ENCODE peak calls at places on chromosomes 13 and 19, in six cellular contexts. One of them, this sample, is unnamed.

GRCh38 chr13:30685320-30685859 is 50.0 kb upstream of the ALOX5AP start:
- DNase-seq in effector memory CD4-positive, alpha-beta T cell: no peak
- DNase-seq in A549: no peak
- DNase-seq in fibroblast of lung: no peak
- DNase-seq in naive thymus-derived CD4-positive, alpha-beta T cell: no peak
- DNase-seq in SK-N-SH: no peak
- DNase-seq in this sample: no peak

GRCh38 chr13:42574435-42575311 is 721 bp downstream of the TNFSF11 start:
- DNase-seq in effector memory CD4-positive, alpha-beta T cell: no peak
- DNase-seq in A549: no peak
- DNase-seq in fibroblast of lung: no peak
- DNase-seq in naive thymus-derived CD4-positive, alpha-beta T cell: peak; percentile 66
- DNase-seq in SK-N-SH: peak; percentile 25
- DNase-seq in this sample: peak; percentile 33

GRCh38 chr13:31046711-31047279 is 114.3 kb downstream of the TEX26 start:
- DNase-seq in effector memory CD4-positive, alpha-beta T cell: no peak
- DNase-seq in A549: no peak
- DNase-seq in fibroblast of lung: peak; percentile 53
- DNase-seq in naive thymus-derived CD4-positive, alpha-beta T cell: peak; percentile 17
- DNase-seq in SK-N-SH: peak; percentile 72
- DNase-seq in this sample: no peak

GRCh38 chr19:46386996-46387712 is 26.2 kb downstream of the CCDC8 start:
- DNase-seq in effector memory CD4-positive, alpha-beta T cell: no peak
- DNase-seq in A549: no peak
- DNase-seq in fibroblast of lung: no peak
- DNase-seq in naive thymus-derived CD4-positive, alpha-beta T cell: no peak
- DNase-seq in SK-N-SH: no peak
- DNase-seq in this sample: no peak

GRCh38 chr13:29987340-29987739 is 136.9 kb upstream of the UBL3 start:
- DNase-seq in effector memory CD4-positive, alpha-beta T cell: no peak
- DNase-seq in A549: no peak
- DNase-seq in fibroblast of lung: no peak
- DNase-seq in naive thymus-derived CD4-positive, alpha-beta T cell: no peak
- DNase-seq in SK-N-SH: no peak
- DNase-seq in this sample: no peak

GRCh38 chr13:49560270-49561063 is 24.9 kb downstream of the RCBTB1 start:
- DNase-seq in effector memory CD4-positive, alpha-beta T cell: no peak
- DNase-seq in A549: peak; percentile 9
- DNase-seq in fibroblast of lung: peak; percentile 20
- DNase-seq in naive thymus-derived CD4-positive, alpha-beta T cell: no peak
- DNase-seq in SK-N-SH: no peak
- DNase-seq in this sample: no peak

GRCh38 chr19:45469835-45470146 is 2.0 kb downstream of the FOSB start:
- DNase-seq in effector memory CD4-positive, alpha-beta T cell: no peak
- DNase-seq in A549: no peak
- DNase-seq in fibroblast of lung: no peak
- DNase-seq in naive thymus-derived CD4-positive, alpha-beta T cell: no peak
- DNase-seq in SK-N-SH: peak; percentile 93
- DNase-seq in this sample: peak; percentile 70

GRCh38 chr19:54190942-54191670 is at the start of gene TSEN34:
- DNase-seq in effector memory CD4-positive, alpha-beta T cell: peak; percentile 80
- DNase-seq in A549: no peak
- DNase-seq in fibroblast of lung: no peak
- DNase-seq in naive thymus-derived CD4-positive, alpha-beta T cell: peak; percentile 92
- DNase-seq in SK-N-SH: peak; percentile 90
- DNase-seq in this sample: no peak

GRCh38 chr19:47447470-47448359 is 24.0 kb downstream of the SLC8A2 start:
- DNase-seq in effector memory CD4-positive, alpha-beta T cell: peak; percentile 33
- DNase-seq in A549: peak; percentile 67
- DNase-seq in fibroblast of lung: peak; percentile 15
- DNase-seq in naive thymus-derived CD4-positive, alpha-beta T cell: peak; percentile 79
- DNase-seq in SK-N-SH: peak; percentile 97
- DNase-seq in this sample: peak; percentile 52

GRCh38 chr13:70835349-70835748 is 727.1 kb upstream of the KLHL1 start:
- DNase-seq in effector memory CD4-positive, alpha-beta T cell: no peak
- DNase-seq in A549: no peak
- DNase-seq in fibroblast of lung: no peak
- DNase-seq in naive thymus-derived CD4-positive, alpha-beta T cell: no peak
- DNase-seq in SK-N-SH: peak; percentile 14
- DNase-seq in this sample: no peak

GRCh38 chr19:41403181-41403970 is 5.8 kb downstream of the BCKDHA start:
- DNase-seq in effector memory CD4-positive, alpha-beta T cell: no peak
- DNase-seq in A549: no peak
- DNase-seq in fibroblast of lung: no peak
- DNase-seq in naive thymus-derived CD4-positive, alpha-beta T cell: no peak
- DNase-seq in SK-N-SH: no peak
- DNase-seq in this sample: no peak

GRCh38 chr19:45781282-45782161 is 768 bp downstream of the DMPK start:
- DNase-seq in effector memory CD4-positive, alpha-beta T cell: no peak
- DNase-seq in A549: peak; percentile 92
- DNase-seq in fibroblast of lung: no peak
- DNase-seq in naive thymus-derived CD4-positive, alpha-beta T cell: no peak
- DNase-seq in SK-N-SH: no peak
- DNase-seq in this sample: no peak

GRCh38 chr13:86567119-86567518 is 767.9 kb upstream of the SLITRK6 start:
- DNase-seq in effector memory CD4-positive, alpha-beta T cell: no peak
- DNase-seq in A549: no peak
- DNase-seq in fibroblast of lung: no peak
- DNase-seq in naive thymus-derived CD4-positive, alpha-beta T cell: no peak
- DNase-seq in SK-N-SH: peak; percentile 3
- DNase-seq in this sample: no peak

GRCh38 chr19:41936416-41936850 is 8.2 kb upstream of the ERFL start:
- DNase-seq in effector memory CD4-positive, alpha-beta T cell: peak; percentile 57
- DNase-seq in A549: no peak
- DNase-seq in fibroblast of lung: no peak
- DNase-seq in naive thymus-derived CD4-positive, alpha-beta T cell: no peak
- DNase-seq in SK-N-SH: no peak
- DNase-seq in this sample: peak; percentile 82

GRCh38 chr13:95137096-95137495 is 164.2 kb downstream of the ABCC4 start:
- DNase-seq in effector memory CD4-positive, alpha-beta T cell: no peak
- DNase-seq in A549: no peak
- DNase-seq in fibroblast of lung: peak; percentile 15
- DNase-seq in naive thymus-derived CD4-positive, alpha-beta T cell: no peak
- DNase-seq in SK-N-SH: peak; percentile 11
- DNase-seq in this sample: no peak

GRCh38 chr13:113562085-113562749 is 22.3 kb upstream of the TFDP1 start:
- DNase-seq in effector memory CD4-positive, alpha-beta T cell: no peak
- DNase-seq in A549: peak; percentile 40
- DNase-seq in fibroblast of lung: peak; percentile 75
- DNase-seq in naive thymus-derived CD4-positive, alpha-beta T cell: peak; percentile 35
- DNase-seq in SK-N-SH: peak; percentile 90
- DNase-seq in this sample: no peak

GRCh38 chr19:7515091-7515470 is 822 bp upstream of the ZNF358 start:
- DNase-seq in effector memory CD4-positive, alpha-beta T cell: no peak
- DNase-seq in A549: no peak
- DNase-seq in fibroblast of lung: no peak
- DNase-seq in naive thymus-derived CD4-positive, alpha-beta T cell: no peak
- DNase-seq in SK-N-SH: no peak
- DNase-seq in this sample: no peak

GRCh38 chr13:98571955-98572662 is 4.8 kb downstream of the STK24 start:
- DNase-seq in effector memory CD4-positive, alpha-beta T cell: peak; percentile 25
- DNase-seq in A549: no peak
- DNase-seq in fibroblast of lung: peak; percentile 44
- DNase-seq in naive thymus-derived CD4-positive, alpha-beta T cell: no peak
- DNase-seq in SK-N-SH: peak; percentile 55
- DNase-seq in this sample: no peak

GRCh38 chr19:15022752-15023151 is 26.5 kb upstream of the CASP14 start:
- DNase-seq in effector memory CD4-positive, alpha-beta T cell: no peak
- DNase-seq in A549: no peak
- DNase-seq in fibroblast of lung: no peak
- DNase-seq in naive thymus-derived CD4-positive, alpha-beta T cell: no peak
- DNase-seq in SK-N-SH: peak; percentile 22
- DNase-seq in this sample: no peak

GRCh38 chr19:17719730-17720486 is 628 bp downstream of the MAP1S start:
- DNase-seq in effector memory CD4-positive, alpha-beta T cell: peak; percentile 13
- DNase-seq in A549: no peak
- DNase-seq in fibroblast of lung: no peak
- DNase-seq in naive thymus-derived CD4-positive, alpha-beta T cell: peak; percentile 45
- DNase-seq in SK-N-SH: peak; percentile 79
- DNase-seq in this sample: peak; percentile 17

GRCh38 chr13:50382511-50382910 is 367.3 kb downstream of the KCNRG start:
- DNase-seq in effector memory CD4-positive, alpha-beta T cell: no peak
- DNase-seq in A549: no peak
- DNase-seq in fibroblast of lung: no peak
- DNase-seq in naive thymus-derived CD4-positive, alpha-beta T cell: no peak
- DNase-seq in SK-N-SH: no peak
- DNase-seq in this sample: no peak

GRCh38 chr19:54594737-54595136 is 1.3 kb downstream of the LILRA1 start:
- DNase-seq in effector memory CD4-positive, alpha-beta T cell: no peak
- DNase-seq in A549: no peak
- DNase-seq in fibroblast of lung: no peak
- DNase-seq in naive thymus-derived CD4-positive, alpha-beta T cell: no peak
- DNase-seq in SK-N-SH: no peak
- DNase-seq in this sample: no peak

GRCh38 chr13:79540504-79540903 is 59.5 kb downstream of the NDFIP2 start:
- DNase-seq in effector memory CD4-positive, alpha-beta T cell: no peak
- DNase-seq in A549: no peak
- DNase-seq in fibroblast of lung: no peak
- DNase-seq in naive thymus-derived CD4-positive, alpha-beta T cell: no peak
- DNase-seq in SK-N-SH: no peak
- DNase-seq in this sample: no peak

GRCh38 chr19:51124729-51125128 is at the start of gene SIGLEC9:
- DNase-seq in effector memory CD4-positive, alpha-beta T cell: no peak
- DNase-seq in A549: no peak
- DNase-seq in fibroblast of lung: no peak
- DNase-seq in naive thymus-derived CD4-positive, alpha-beta T cell: no peak
- DNase-seq in SK-N-SH: no peak
- DNase-seq in this sample: no peak

GRCh38 chr19:29404951-29405727 is 120.7 kb upstream of the VSTM2B start:
- DNase-seq in effector memory CD4-positive, alpha-beta T cell: no peak
- DNase-seq in A549: no peak
- DNase-seq in fibroblast of lung: no peak
- DNase-seq in naive thymus-derived CD4-positive, alpha-beta T cell: no peak
- DNase-seq in SK-N-SH: no peak
- DNase-seq in this sample: no peak

GRCh38 chr19:37303591-37304171 is 67.2 kb upstream of the ZNF527 start:
- DNase-seq in effector memory CD4-positive, alpha-beta T cell: no peak
- DNase-seq in A549: no peak
- DNase-seq in fibroblast of lung: no peak
- DNase-seq in naive thymus-derived CD4-positive, alpha-beta T cell: no peak
- DNase-seq in SK-N-SH: peak; percentile 26
- DNase-seq in this sample: no peak
- H3K4me3 ChIP-seq in effector memory CD4-positive, alpha-beta T cell: no peak overlapping the region
- H3K4me3 ChIP-seq in A549: no peak overlapping the region
- H3K4me3 ChIP-seq in fibroblast of lung: peak overlapping the region; percentile 50
- H3K4me3 ChIP-seq in naive thymus-derived CD4-positive, alpha-beta T cell: no peak overlapping the region
- H3K4me3 ChIP-seq in SK-N-SH: no peak overlapping the region
- H3K4me3 ChIP-seq in this sample: no peak overlapping the region

GRCh38 chr19:21970466-21970865 is 40.3 kb downstream of the ZNF208 start:
- DNase-seq in effector memory CD4-positive, alpha-beta T cell: no peak
- DNase-seq in A549: no peak
- DNase-seq in fibroblast of lung: no peak
- DNase-seq in naive thymus-derived CD4-positive, alpha-beta T cell: no peak
- DNase-seq in SK-N-SH: no peak
- DNase-seq in this sample: no peak
- H3K9me3 ChIP-seq in effector memory CD4-positive, alpha-beta T cell: peaks cover 46% of the 10 kb centered on the region
- H3K9me3 ChIP-seq in A549: peaks cover 73% of the 10 kb centered on the region
- H3K9me3 ChIP-seq in fibroblast of lung: no peaks in the 10 kb centered on the region
- H3K9me3 ChIP-seq in naive thymus-derived CD4-positive, alpha-beta T cell: peaks cover 51% of the 10 kb centered on the region
- H3K9me3 ChIP-seq in SK-N-SH: peaks cover 23% of the 10 kb centered on the region
- H3K9me3 ChIP-seq in this sample: no peaks in the 10 kb centered on the region

GRCh38 chr19:906480-906879 is 6.5 kb downstream of the R3HDM4 start:
- DNase-seq in effector memory CD4-positive, alpha-beta T cell: no peak
- DNase-seq in A549: no peak
- DNase-seq in fibroblast of lung: no peak
- DNase-seq in naive thymus-derived CD4-positive, alpha-beta T cell: no peak
- DNase-seq in SK-N-SH: no peak
- DNase-seq in this sample: no peak
- H3K27ac ChIP-seq in effector memory CD4-positive, alpha-beta T cell: peak overlapping the region; percentile 94
- H3K27ac ChIP-seq in A549: no peak overlapping the region
- H3K27ac ChIP-seq in fibroblast of lung: no peak overlapping the region
- H3K27ac ChIP-seq in naive thymus-derived CD4-positive, alpha-beta T cell: peak overlapping the region; percentile 95
- H3K27ac ChIP-seq in SK-N-SH: no peak overlapping the region
- H3K27ac ChIP-seq in this sample: peak overlapping the region; percentile 89

GRCh38 chr19:8640402-8641004 is 10.1 kb downstream of the NFILZ start:
- DNase-seq in effector memory CD4-positive, alpha-beta T cell: no peak
- DNase-seq in A549: peak; percentile 76
- DNase-seq in fibroblast of lung: no peak
- DNase-seq in naive thymus-derived CD4-positive, alpha-beta T cell: no peak
- DNase-seq in SK-N-SH: no peak
- DNase-seq in this sample: no peak
- H3K4me3 ChIP-seq in effector memory CD4-positive, alpha-beta T cell: no peak overlapping the region
- H3K4me3 ChIP-seq in A549: peak overlapping the region; percentile 17
- H3K4me3 ChIP-seq in fibroblast of lung: no peak overlapping the region
- H3K4me3 ChIP-seq in naive thymus-derived CD4-positive, alpha-beta T cell: no peak overlapping the region
- H3K4me3 ChIP-seq in SK-N-SH: no peak overlapping the region
- H3K4me3 ChIP-seq in this sample: no peak overlapping the region

DNA sequence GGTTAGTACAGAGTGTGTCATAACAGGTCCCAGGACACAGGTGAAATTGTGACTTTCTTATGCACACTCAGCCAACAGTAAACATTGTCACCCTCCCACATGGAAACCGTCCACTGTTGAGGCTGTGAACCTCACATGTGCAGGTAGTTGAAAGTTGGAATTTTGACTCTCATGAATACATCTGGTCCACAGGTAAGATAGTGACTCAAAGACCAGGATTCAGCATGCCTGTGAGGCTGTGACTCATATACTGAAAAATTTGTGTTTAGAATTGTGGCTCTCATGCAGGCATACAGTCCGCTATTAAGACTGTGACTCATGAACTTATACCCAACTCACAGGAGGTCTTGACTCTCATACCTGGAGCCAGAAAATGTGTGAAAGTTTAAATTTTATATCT is 67.8 kb downstream of the ZNF728 start:
- DNase-seq in effector memory CD4-positive, alpha-beta T cell: no peak
- DNase-seq in A549: no peak
- DNase-seq in fibroblast of lung: no peak
- DNase-seq in naive thymus-derived CD4-positive, alpha-beta T cell: no peak
- DNase-seq in SK-N-SH: no peak
- DNase-seq in this sample: no peak
- H3K9me3 ChIP-seq in effector memory CD4-positive, alpha-beta T cell: no peaks in the 10 kb centered on the region
- H3K9me3 ChIP-seq in A549: peaks cover 31% of the 10 kb centered on the region
- H3K9me3 ChIP-seq in fibroblast of lung: no peaks in the 10 kb centered on the region
- H3K9me3 ChIP-seq in naive thymus-derived CD4-positive, alpha-beta T cell: no peaks in the 10 kb centered on the region
- H3K9me3 ChIP-seq in SK-N-SH: no peaks in the 10 kb centered on the region
- H3K9me3 ChIP-seq in this sample: no peaks in the 10 kb centered on the region

DNA sequence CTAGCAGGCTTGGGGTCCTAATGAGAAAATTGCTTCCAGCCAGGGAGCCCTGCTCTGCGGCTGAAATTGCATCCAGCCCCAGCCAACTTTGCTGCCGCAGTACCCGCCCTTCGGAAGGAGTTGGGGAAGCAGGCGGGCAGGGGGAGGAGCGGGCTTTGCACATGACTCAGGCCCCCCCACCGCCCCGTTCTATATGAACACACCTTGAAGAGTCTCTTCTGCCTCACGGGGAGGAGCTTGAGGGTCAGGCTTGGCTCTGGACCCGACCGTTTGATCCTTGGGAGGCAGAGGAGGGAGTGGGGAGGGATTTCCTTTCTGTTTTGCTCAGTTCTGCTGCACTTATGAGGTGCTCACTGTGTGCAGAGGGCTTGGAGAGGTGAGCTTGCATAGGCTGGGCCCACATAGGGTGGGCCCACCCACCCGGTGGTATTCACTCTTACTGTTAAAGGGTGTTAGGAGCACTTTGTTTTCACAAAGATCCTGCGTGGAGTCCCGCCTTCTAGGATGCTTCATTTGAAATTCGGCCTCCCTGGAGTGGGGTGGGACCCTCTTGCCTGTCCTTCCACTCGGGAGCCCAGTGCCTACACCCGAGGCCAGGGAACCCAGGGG is 46.5 kb downstream of the LYL1 start:
- DNase-seq in effector memory CD4-positive, alpha-beta T cell: no peak
- DNase-seq in A549: no peak
- DNase-seq in fibroblast of lung: peak; percentile 92
- DNase-seq in naive thymus-derived CD4-positive, alpha-beta T cell: no peak
- DNase-seq in SK-N-SH: peak; percentile 85
- DNase-seq in this sample: no peak
- H3K27ac ChIP-seq in effector memory CD4-positive, alpha-beta T cell: no peak overlapping the region
- H3K27ac ChIP-seq in A549: no peak overlapping the region
- H3K27ac ChIP-seq in fibroblast of lung: peak overlapping the region; percentile 95
- H3K27ac ChIP-seq in naive thymus-derived CD4-positive, alpha-beta T cell: no peak overlapping the region
- H3K27ac ChIP-seq in SK-N-SH: peak overlapping the region; percentile 100
- H3K27ac ChIP-seq in this sample: no peak overlapping the region

GRCh38 chr19:49637865-49638350 is 2.0 kb downstream of the RRAS start:
- DNase-seq in effector memory CD4-positive, alpha-beta T cell: no peak
- DNase-seq in A549: peak; percentile 87
- DNase-seq in fibroblast of lung: peak; percentile 75
- DNase-seq in naive thymus-derived CD4-positive, alpha-beta T cell: no peak
- DNase-seq in SK-N-SH: no peak
- DNase-seq in this sample: no peak
- H3K4me3 ChIP-seq in effector memory CD4-positive, alpha-beta T cell: no peak overlapping the region
- H3K4me3 ChIP-seq in A549: peak overlapping the region; percentile 32
- H3K4me3 ChIP-seq in fibroblast of lung: peak overlapping the region; percentile 90
- H3K4me3 ChIP-seq in naive thymus-derived CD4-positive, alpha-beta T cell: no peak overlapping the region
- H3K4me3 ChIP-seq in SK-N-SH: peak overlapping the region; percentile 87
- H3K4me3 ChIP-seq in this sample: no peak overlapping the region

This sample was measured in CD4-positive, alpha-beta memory T cell.